ENCODE peak calls at places on chromosome 21, in ten cellular contexts. B, L, R, J, I, W, S, Y, X and F are unnamed samples.

GRCh38 chr21:37974081-37974480 is 57.8 kb upstream of the KCNJ6 start:
- DNase-seq in L (no peak), R (no peak), Y (peak; percentile 14), I (no peak), B (no peak), X (no peak), S (no peak), W (no peak), J (peak; percentile 71), F (no peak)

GRCh38 chr21:46366966-46367365 is 43.0 kb downstream of the PCNT start:
- DNase-seq in B (no peak), J (no peak), I (no peak), R (no peak), W (no peak), Y (no peak), L (no peak), X (no peak), S (no peak), F (no peak)

GRCh38 chr21:20882462-20883415 is 115.5 kb upstream of the NCAM2 start:
- DNase-seq in L (peak; percentile 66), W (no peak), X (no peak), R (no peak), S (no peak), I (no peak), J (peak; percentile 2), B (peak; percentile 63), Y (peak; percentile 71), F (no peak)

GRCh38 chr21:36718951-36719501 is 20.1 kb downstream of the SIM2 start:
- DNase-seq in X (no peak), I (no peak), L (no peak), J (no peak), W (no peak), R (peak; percentile 41), Y (no peak), B (no peak), S (no peak), F (no peak)

GRCh38 chr21:37463083-37463780 is 96.7 kb downstream of the DYRK1A start:
- DNase-seq in L (no peak), W (peak; percentile 12), R (no peak), Y (peak; percentile 75), S (no peak), I (no peak), J (peak; percentile 78), B (no peak), X (no peak), F (peak; percentile 27)

GRCh38 chr21:27511241-27511640 is 544.4 kb upstream of the ADAMTS5 start:
- DNase-seq in W (no peak), S (no peak), X (no peak), J (no peak), L (no peak), B (no peak), I (no peak), Y (no peak), R (no peak), F (no peak)

GRCh38 chr21:25956993-25957714 is 213.4 kb downstream of the APP start:
- DNase-seq in X (no peak), Y (peak; percentile 91), R (no peak), I (no peak), J (peak; percentile 80), S (no peak), B (no peak), L (no peak), W (no peak), F (no peak)

GRCh38 chr21:35095859-35096291 is 46.8 kb upstream of the RUNX1 start:
- DNase-seq in L (no peak), R (no peak), B (no peak), J (peak; percentile 75), S (no peak), X (no peak), Y (peak; percentile 66), W (no peak), I (no peak), F (no peak)

GRCh38 chr21:45310446-45310845 is 22.8 kb upstream of the POFUT2 start:
- DNase-seq in Y (no peak), B (peak; percentile 1), L (no peak), W (no peak), J (no peak), S (no peak), X (no peak), I (no peak), R (peak; percentile 52), F (no peak)

GRCh38 chr21:45308211-45309068 is 20.7 kb upstream of the POFUT2 start:
- DNase-seq in S (no peak), I (no peak), J (peak; percentile 88), Y (peak; percentile 98), W (no peak), L (no peak), R (peak; percentile 88), B (peak; percentile 12), X (no peak), F (no peak)

GRCh38 chr21:45306832-45307571 is 19.3 kb upstream of the POFUT2 start:
- DNase-seq in B (peak; percentile 7), Y (peak; percentile 85), S (no peak), L (no peak), R (peak; percentile 62), J (peak; percentile 92), X (peak; percentile 87), W (no peak), I (no peak), F (no peak)

GRCh38 chr21:45309541-45310381 is 22.1 kb upstream of the POFUT2 start:
- DNase-seq in W (no peak), X (no peak), R (peak; percentile 52), J (no peak), L (no peak), B (peak; percentile 2), S (no peak), I (no peak), Y (no peak), F (no peak)

GRCh38 chr21:45309069-45309521 is 21.4 kb upstream of the POFUT2 start:
- DNase-seq in R (peak; percentile 72), Y (peak; percentile 83), X (no peak), I (no peak), J (peak; percentile 45), B (peak; percentile 76), S (no peak), L (peak; percentile 76), W (no peak), F (no peak)
- H3K4me3 ChIP-seq in R (no peak overlapping the region), Y (no peak overlapping the region), X (no peak overlapping the region), I (no peak overlapping the region), J (no peak overlapping the region), B (no peak overlapping the region), S (no peak overlapping the region), L (no peak overlapping the region), W (no peak overlapping the region), F (no peak overlapping the region)

GRCh38 chr21:44378646-44379581 is 25.5 kb downstream of the TRPM2 start:
- DNase-seq in X (no peak), S (no peak), B (no peak), W (no peak), L (no peak), Y (no peak), R (peak; percentile 43), J (no peak), I (no peak), F (no peak)

GRCh38 chr21:44375686-44376320 is 22.4 kb downstream of the TRPM2 start:
- DNase-seq in L (no peak), W (no peak), Y (no peak), S (no peak), J (no peak), R (peak; percentile 30), I (no peak), X (no peak), B (no peak), F (no peak)

GRCh38 chr21:44377922-44378645 is 24.7 kb downstream of the TRPM2 start:
- DNase-seq in X (no peak), Y (no peak), L (no peak), B (no peak), S (no peak), R (peak; percentile 37), J (no peak), I (no peak), W (no peak), F (no peak)

GRCh38 chr21:44376606-44377005 is 23.2 kb downstream of the TRPM2 start:
- DNase-seq in B (no peak), I (no peak), X (no peak), J (no peak), W (no peak), L (no peak), R (peak; percentile 22), Y (no peak), S (no peak), F (no peak)

GRCh38 chr21:44377201-44377921 is 23.9 kb downstream of the TRPM2 start:
- DNase-seq in Y (no peak), L (peak; percentile 9), W (no peak), R (peak; percentile 42), J (no peak), B (no peak), S (no peak), X (no peak), I (no peak), F (no peak)
- TF ChIP-seq CTCF in Y (no peak), L (no peak), W (peak; percentile 8), R (no peak), J (no peak), B (peak; percentile 4), S (no peak), X (no peak), I (no peak), F (peak; percentile 36)

GRCh38 chr21:31363720-31364119 is 19.7 kb upstream of the TIAM1 start:
- DNase-seq in B (no peak), J (peak; percentile 42), X (no peak), Y (peak; percentile 50), L (no peak), I (no peak), S (no peak), W (no peak), R (no peak), F (no peak)
- H3K4me3 ChIP-seq in B (no peak overlapping the region), J (no peak overlapping the region), X (no peak overlapping the region), Y (no peak overlapping the region), L (no peak overlapping the region), I (no peak overlapping the region), S (no peak overlapping the region), W (no peak overlapping the region), R (no peak overlapping the region), F (no peak overlapping the region)

GRCh38 chr21:43919283-43919682 is 54.3 kb downstream of the AGPAT3 start:
- DNase-seq in X (no peak), L (no peak), J (no peak), I (no peak), R (no peak), S (no peak), W (no peak), Y (no peak), B (no peak), F (no peak)

GRCh38 chr21:43916076-43916475 is 51.1 kb downstream of the AGPAT3 start:
- DNase-seq in B (no peak), Y (no peak), S (no peak), R (no peak), X (no peak), J (no peak), L (no peak), W (no peak), I (no peak), F (no peak)

GRCh38 chr21:43918385-43918947 is 53.4 kb downstream of the AGPAT3 start:
- DNase-seq in R (peak; percentile 27), W (no peak), J (no peak), Y (no peak), I (no peak), S (no peak), B (no peak), L (no peak), X (no peak), F (no peak)

GRCh38 chr21:43916691-43917514 is 51.9 kb downstream of the AGPAT3 start:
- DNase-seq in L (no peak), W (peak; percentile 71), R (peak; percentile 48), X (no peak), J (no peak), I (no peak), B (peak; percentile 49), S (peak; percentile 62), Y (no peak), F (peak; percentile 51)

DNA sequence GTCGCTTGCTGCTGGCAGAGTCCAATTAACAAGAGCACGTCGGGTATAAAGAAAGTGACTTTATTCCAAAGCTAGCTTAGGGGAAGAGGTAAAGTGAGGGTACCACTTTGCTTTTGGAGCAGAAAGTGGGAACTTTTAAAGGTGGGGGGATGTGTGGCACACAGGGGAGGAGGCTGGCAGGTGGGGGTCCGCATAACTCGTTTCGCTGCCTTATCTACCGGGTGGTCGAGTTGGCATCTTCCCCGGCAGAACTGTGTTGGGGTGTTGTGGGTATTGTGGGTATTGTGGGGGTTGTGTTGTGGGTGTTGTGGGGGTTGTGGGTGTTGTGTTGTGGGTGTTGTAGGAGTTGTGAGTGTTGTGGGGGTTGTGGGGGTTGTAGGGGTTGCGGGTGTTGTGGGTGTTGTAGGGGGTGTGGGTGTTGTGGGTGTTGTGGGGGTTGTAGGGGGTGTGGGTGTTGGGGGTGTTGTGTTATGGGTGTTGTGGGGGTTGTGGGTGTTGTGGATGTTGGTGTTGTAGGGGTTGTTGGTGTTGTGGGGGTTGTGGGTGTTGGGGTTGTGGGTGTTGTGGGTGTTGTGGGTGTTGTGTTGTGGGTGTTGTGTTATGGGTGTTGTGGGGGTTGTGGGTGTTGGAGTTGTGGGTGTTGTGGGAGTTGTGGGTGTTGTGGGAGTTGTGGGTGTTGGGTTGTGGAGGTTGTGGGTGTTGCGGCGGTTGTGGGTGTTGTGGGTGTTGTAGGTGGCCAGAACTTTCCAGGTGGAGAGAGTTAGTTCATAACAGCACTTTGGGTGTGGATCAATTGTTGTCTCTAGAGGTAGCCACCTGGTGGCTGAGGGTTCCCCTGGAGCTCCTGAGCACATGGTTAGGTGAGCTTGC is 52.7 kb downstream of the AGPAT3 start:
- DNase-seq in X (no peak), J (no peak), B (no peak), W (peak; percentile 25), S (no peak), Y (no peak), I (no peak), R (peak; percentile 31), L (no peak), F (no peak)
- TF ChIP-seq CTCF in X (no peak), J (no peak), B (peak; percentile 14), W (peak; percentile 41), S (no peak), Y (peak; percentile 16), I (no peak), R (no peak), L (no peak), F (peak; percentile 57)